ENCODE peak calls at places on chromosomes 2 and 18, in seven cellular contexts. S is PC-9; Q is activated CD4-positive, alpha-beta T cell treated with anti-CD3 and anti-CD28 coated beads for 48 hours; E is activated naive CD8-positive, alpha-beta T cell treated with anti-CD3 and anti-CD28 coated beads, Interleukin-2, amount 50 U/mL, for 24 hours; X is GM03348; L is neural crest cell; Z is fibroblast of pulmonary artery. T is an unnamed sample.

GRCh38 chr2:215036314-215036713 is 102.1 kb downstream of the ABCA12 start:
- DNase-seq in S (no peak), Q (no peak), E (no peak), X (no peak), L (no peak), Z (no peak), T (peak)

GRCh38 chr2:8805278-8806045 is 32.0 kb downstream of the KIDINS220 start:
- DNase-seq in S (no peak), Q (no peak), E (no peak), X (no peak), L (no peak), Z (no peak), T (no peak)

GRCh38 chr2:97911210-97911921 is 84.4 kb downstream of the TMEM131 start:
- DNase-seq in S (no peak), Q (no peak), E (no peak), X (peak), L (no peak), Z (peak), T (peak)

GRCh38 chr2:109615637-109616144 is 1.5 kb downstream of the SOWAHC start:
- DNase-seq in S (no peak), Q (no peak), E (no peak), X (no peak), L (no peak), Z (no peak), T (peak)

GRCh38 chr18:44265437-44265836 is 415.3 kb upstream of the SETBP1 start:
- DNase-seq in S (no peak), Q (no peak), E (no peak), X (no peak), L (no peak), Z (no peak), T (no peak)

GRCh38 chr2:25341031-25341727 is 546 bp downstream of the DNMT3A start:
- DNase-seq in S (no peak), Q (no peak), E (peak), X (peak), L (no peak), Z (no peak), T (no peak)

GRCh38 chr2:43718530-43719124 is 42.4 kb upstream of the C1GALT1C1L start:
- DNase-seq in S (no peak), Q (no peak), E (no peak), X (no peak), L (no peak), Z (no peak), T (no peak)

GRCh38 chr2:64296150-64296500 is 151.9 kb upstream of the PELI1 start:
- DNase-seq in S (no peak), Q (peak), E (no peak), X (no peak), L (no peak), Z (no peak), T (no peak)

GRCh38 chr2:218319813-218320360 is 27.6 kb upstream of the TMBIM1 start:
- DNase-seq in S (no peak), Q (no peak), E (no peak), X (no peak), L (no peak), Z (peak), T (no peak)

GRCh38 chr18:56062931-56063330 is 474.9 kb upstream of the TCF4 start:
- DNase-seq in S (no peak), Q (no peak), E (no peak), X (no peak), L (no peak), Z (no peak), T (no peak)

GRCh38 chr2:225042800-225043167 is 516 bp upstream of the DOCK10 start:
- DNase-seq in S (no peak), Q (no peak), E (no peak), X (no peak), L (no peak), Z (no peak), T (no peak)

GRCh38 chr2:234308814-234309195 is 188.1 kb downstream of the ARL4C start:
- DNase-seq in S (no peak), Q (peak), E (peak), X (peak), L (no peak), Z (peak), T (peak)

GRCh38 chr2:111100087-111100764 is 20.5 kb upstream of the BCL2L11 start:
- DNase-seq in S (no peak), Q (no peak), E (no peak), X (no peak), L (no peak), Z (no peak), T (no peak)

GRCh38 chr18:76145968-76146367 is 349.1 kb downstream of the ZNF516 start:
- DNase-seq in S (no peak), Q (no peak), E (no peak), X (no peak), L (no peak), Z (no peak), T (no peak)

GRCh38 chr2:42350434-42351063 is 10.5 kb downstream of the COX7A2L start:
- DNase-seq in S (no peak), Q (no peak), E (no peak), X (no peak), L (no peak), Z (no peak), T (no peak)

GRCh38 chr2:223621901-223622300 is 19.7 kb upstream of the SCG2 start:
- DNase-seq in S (no peak), Q (no peak), E (no peak), X (no peak), L (no peak), Z (no peak), T (no peak)